ENCODE peak calls at places on chromosomes 1 and 21, in six cellular contexts. T is psoas muscle; U is activated T-helper 1 cell treated with anti-CD3 and anti-CD28 coated beads, Interleukin-2, amount 50 U/mL, for 16 hours; O is NCI-H2081; H is AG08396; J is astrocyte of the spinal cord. P is an unnamed sample.

GRCh38 chr21:36699026-36699545 is at the start of gene SIM2:
- DNase-seq in T (no peak), U (no peak), O (peak; percentile 41), H (no peak), J (no peak), P (peak; percentile 38)

GRCh38 chr1:183374825-183375224 is 43.4 kb downstream of the NMNAT2 start:
- DNase-seq in T (no peak), U (no peak), O (no peak), H (no peak), J (no peak), P (no peak)

GRCh38 chr1:92975551-92976232 is 14.4 kb upstream of the DIPK1A start:
- DNase-seq in T (no peak), U (no peak), O (no peak), H (no peak), J (no peak), P (no peak)

GRCh38 chr1:43225168-43225567 is 44.6 kb upstream of the TMEM125 start:
- DNase-seq in T (no peak), U (no peak), O (no peak), H (no peak), J (no peak), P (no peak)

GRCh38 chr1:11568687-11569086 is 85.5 kb downstream of the FBXO2 start:
- DNase-seq in T (no peak), U (no peak), O (no peak), H (no peak), J (peak; percentile 49), P (no peak)

GRCh38 chr1:217138839-217139466 is 415.7 kb upstream of the ESRRG start:
- DNase-seq in T (no peak), U (no peak), O (no peak), H (no peak), J (no peak), P (no peak)

GRCh38 chr1:43760745-43761343 is 53.5 kb downstream of the ST3GAL3 start:
- DNase-seq in T (no peak), U (no peak), O (no peak), H (no peak), J (no peak), P (no peak)

GRCh38 chr1:94247146-94248094 is 10.0 kb upstream of the ARHGAP29 start:
- DNase-seq in T (peak; percentile 91), U (no peak), O (peak; percentile 52), H (peak; percentile 86), J (peak; percentile 58), P (peak; percentile 30)

GRCh38 chr1:13922440-13922839 is 222.5 kb downstream of the PRDM2 start:
- DNase-seq in T (peak; percentile 52), U (no peak), O (no peak), H (no peak), J (no peak), P (no peak)

GRCh38 chr21:46427516-46427915 is 31.2 kb upstream of the DIP2A start:
- DNase-seq in T (peak; percentile 23), U (no peak), O (no peak), H (no peak), J (no peak), P (no peak)

GRCh38 chr1:179879797-179880196 is 2.2 kb upstream of the TOR1AIP2 start:
- DNase-seq in T (no peak), U (no peak), O (no peak), H (no peak), J (no peak), P (no peak)

GRCh38 chr1:203625623-203626189 is 926 bp upstream of the ATP2B4 start:
- DNase-seq in T (no peak), U (no peak), O (peak; percentile 52), H (no peak), J (peak; percentile 56), P (no peak)